ENCODE peak calls at places on chromosomes 11 and 22, in nine cellular contexts. One of them, this sample, is unnamed. For H3K9me3 and H3K4me1, the result is how much of the 10 kb centered on the place peaks cover.

GRCh38 chr11:59336176-59336575 is 22.5 kb upstream of the OR5AN1 start:
- ATAC-seq in heart left ventricle: no peak
- ATAC-seq in Panc1: no peak
- ATAC-seq in right lobe of liver: no peak
- ATAC-seq in HCT116: no peak
- ATAC-seq in CD8-positive, alpha-beta T cell: no peak
- ATAC-seq in HepG2: no peak
- ATAC-seq in pancreas: no peak
- ATAC-seq in PC-3: no peak
- ATAC-seq in this sample: no peak

GRCh38 chr11:132047167-132047566 is 676.8 kb downstream of the NTM start:
- ATAC-seq in heart left ventricle: no peak
- ATAC-seq in Panc1: no peak
- ATAC-seq in right lobe of liver: no peak
- ATAC-seq in HCT116: no peak
- ATAC-seq in CD8-positive, alpha-beta T cell: no peak
- ATAC-seq in HepG2: no peak
- ATAC-seq in pancreas: no peak
- ATAC-seq in PC-3: no peak
- ATAC-seq in this sample: no peak

GRCh38 chr11:134004406-134005197 is 47.8 kb upstream of the IGSF9B start:
- ATAC-seq in heart left ventricle: peak
- ATAC-seq in Panc1: no peak
- ATAC-seq in right lobe of liver: no peak
- ATAC-seq in HCT116: no peak
- ATAC-seq in CD8-positive, alpha-beta T cell: no peak
- ATAC-seq in HepG2: no peak
- ATAC-seq in pancreas: no peak
- ATAC-seq in PC-3: no peak
- ATAC-seq in this sample: peak

GRCh38 chr11:121473064-121473777 is 20.5 kb upstream of the SORL1-AS1 start:
- ATAC-seq in heart left ventricle: no peak
- ATAC-seq in Panc1: no peak
- ATAC-seq in right lobe of liver: no peak
- ATAC-seq in HCT116: no peak
- ATAC-seq in CD8-positive, alpha-beta T cell: no peak
- ATAC-seq in HepG2: no peak
- ATAC-seq in pancreas: no peak
- ATAC-seq in PC-3: peak
- ATAC-seq in this sample: no peak

GRCh38 chr11:47152953-47153950 is 23.4 kb downstream of the ARFGAP2 start:
- ATAC-seq in heart left ventricle: peak
- ATAC-seq in Panc1: peak
- ATAC-seq in right lobe of liver: peak
- ATAC-seq in HCT116: peak
- ATAC-seq in CD8-positive, alpha-beta T cell: peak
- ATAC-seq in HepG2: peak
- ATAC-seq in pancreas: peak
- ATAC-seq in PC-3: peak
- ATAC-seq in this sample: peak

GRCh38 chr11:73577496-73577917 is 20.4 kb downstream of the FAM168A start:
- ATAC-seq in heart left ventricle: no peak
- ATAC-seq in Panc1: no peak
- ATAC-seq in right lobe of liver: no peak
- ATAC-seq in HCT116: no peak
- ATAC-seq in CD8-positive, alpha-beta T cell: peak
- ATAC-seq in HepG2: no peak
- ATAC-seq in pancreas: no peak
- ATAC-seq in PC-3: no peak
- ATAC-seq in this sample: no peak

GRCh38 chr11:11409916-11410315 is 56.9 kb upstream of the CSNK2A3 start:
- ATAC-seq in heart left ventricle: peak
- ATAC-seq in Panc1: no peak
- ATAC-seq in right lobe of liver: no peak
- ATAC-seq in HCT116: no peak
- ATAC-seq in CD8-positive, alpha-beta T cell: no peak
- ATAC-seq in HepG2: no peak
- ATAC-seq in pancreas: no peak
- ATAC-seq in PC-3: peak
- ATAC-seq in this sample: no peak

GRCh38 chr11:33636104-33636503 is 64.5 kb downstream of the C11orf91 start:
- ATAC-seq in heart left ventricle: no peak
- ATAC-seq in Panc1: no peak
- ATAC-seq in right lobe of liver: no peak
- ATAC-seq in HCT116: no peak
- ATAC-seq in CD8-positive, alpha-beta T cell: no peak
- ATAC-seq in HepG2: no peak
- ATAC-seq in pancreas: no peak
- ATAC-seq in PC-3: no peak
- ATAC-seq in this sample: no peak

GRCh38 chr11:130246270-130246669 is 68.4 kb downstream of the ZBTB44 start:
- ATAC-seq in heart left ventricle: no peak
- ATAC-seq in Panc1: no peak
- ATAC-seq in right lobe of liver: no peak
- ATAC-seq in HCT116: no peak
- ATAC-seq in CD8-positive, alpha-beta T cell: no peak
- ATAC-seq in HepG2: no peak
- ATAC-seq in pancreas: no peak
- ATAC-seq in PC-3: no peak
- ATAC-seq in this sample: no peak

GRCh38 chr11:121500717-121501116 is 48.0 kb upstream of the SORL1-AS1 start:
- ATAC-seq in heart left ventricle: no peak
- ATAC-seq in Panc1: no peak
- ATAC-seq in right lobe of liver: no peak
- ATAC-seq in HCT116: no peak
- ATAC-seq in CD8-positive, alpha-beta T cell: no peak
- ATAC-seq in HepG2: no peak
- ATAC-seq in pancreas: no peak
- ATAC-seq in PC-3: no peak
- ATAC-seq in this sample: no peak

DNA sequence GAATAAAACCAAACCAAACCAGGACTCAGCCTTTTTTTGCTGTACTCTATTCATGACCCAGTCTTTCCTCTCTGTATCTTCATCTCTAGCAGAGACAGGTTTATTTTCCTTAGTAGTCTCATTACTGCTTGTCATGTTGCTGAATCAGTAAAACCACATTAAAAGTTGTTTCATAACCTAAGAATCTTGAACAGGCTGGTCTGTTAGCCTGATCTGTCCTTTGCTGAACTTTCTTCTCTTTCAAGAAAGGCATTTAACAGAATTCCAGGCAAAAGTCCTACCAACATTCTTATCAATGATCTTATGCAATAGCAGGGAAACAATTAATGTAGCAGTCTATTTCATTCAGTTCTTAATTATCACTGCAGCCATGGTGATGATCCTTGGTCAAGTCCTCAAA is 197.7 kb downstream of the CASP12 start:
- ATAC-seq in heart left ventricle: no peak
- ATAC-seq in Panc1: no peak
- ATAC-seq in right lobe of liver: no peak
- ATAC-seq in HCT116: no peak
- ATAC-seq in CD8-positive, alpha-beta T cell: peak
- ATAC-seq in HepG2: no peak
- ATAC-seq in pancreas: no peak
- ATAC-seq in PC-3: no peak
- ATAC-seq in this sample: no peak
- H3K9me3 ChIP-seq in heart left ventricle: under half
- H3K9me3 ChIP-seq in Panc1: under half
- H3K9me3 ChIP-seq in right lobe of liver: under half
- H3K9me3 ChIP-seq in HCT116: under half
- H3K9me3 ChIP-seq in CD8-positive, alpha-beta T cell: under half
- H3K9me3 ChIP-seq in HepG2: under half
- H3K9me3 ChIP-seq in pancreas: under half
- H3K9me3 ChIP-seq in PC-3: under half
- H3K9me3 ChIP-seq in this sample: under half

DNA sequence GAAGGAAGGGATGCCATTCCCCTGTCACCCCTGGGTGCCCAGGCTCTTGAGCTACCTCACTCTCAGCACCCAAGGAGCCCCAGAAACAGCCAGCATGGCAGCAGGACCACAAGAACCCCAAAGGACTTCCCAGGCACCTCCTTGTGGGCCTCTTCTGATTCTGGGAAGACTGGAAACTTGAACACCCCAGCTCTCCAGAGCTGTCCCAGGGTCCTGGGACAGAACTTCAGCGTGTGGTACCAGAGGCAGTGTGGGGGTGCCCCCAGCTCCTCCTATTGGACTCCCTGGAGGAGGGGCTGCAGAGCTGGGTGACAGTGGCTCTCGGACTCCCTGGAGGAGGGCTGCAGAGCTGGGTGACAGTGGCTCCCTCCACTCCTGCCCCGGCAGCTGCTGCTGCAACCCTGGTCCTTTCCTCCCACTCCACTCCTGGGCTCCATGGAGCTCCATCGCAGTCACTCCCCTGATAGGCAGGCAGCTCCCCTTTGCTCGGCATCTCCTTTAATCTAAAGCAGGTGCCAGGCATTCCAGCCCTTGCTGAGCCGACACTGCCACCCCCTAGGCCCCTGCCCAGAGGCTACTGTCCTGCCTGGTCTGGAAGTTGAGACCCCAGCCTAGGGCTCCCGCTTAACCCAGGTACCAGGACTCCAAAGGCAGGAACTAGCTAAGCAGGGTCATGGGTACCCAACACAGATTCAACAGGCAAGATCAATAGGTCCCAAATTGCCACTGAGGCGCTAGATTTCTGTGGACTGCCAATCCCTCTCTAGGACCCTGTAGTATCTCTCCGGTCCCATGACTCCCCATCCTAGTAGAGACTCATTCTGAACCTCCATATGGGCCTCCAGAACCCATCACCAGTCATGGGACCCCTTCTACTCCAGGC is 2.7 kb downstream of the BCL9L start:
- ATAC-seq in heart left ventricle: no peak
- ATAC-seq in Panc1: no peak
- ATAC-seq in right lobe of liver: no peak
- ATAC-seq in HCT116: no peak
- ATAC-seq in CD8-positive, alpha-beta T cell: no peak
- ATAC-seq in HepG2: no peak
- ATAC-seq in pancreas: no peak
- ATAC-seq in PC-3: no peak
- ATAC-seq in this sample: no peak
- H3K4me1 ChIP-seq in heart left ventricle: half or more
- H3K4me1 ChIP-seq in Panc1: half or more
- H3K4me1 ChIP-seq in right lobe of liver: under half
- H3K4me1 ChIP-seq in HCT116: half or more
- H3K4me1 ChIP-seq in CD8-positive, alpha-beta T cell: under half
- H3K4me1 ChIP-seq in HepG2: half or more
- H3K4me1 ChIP-seq in pancreas: under half
- H3K4me1 ChIP-seq in PC-3: half or more
- H3K4me1 ChIP-seq in this sample: half or more

DNA sequence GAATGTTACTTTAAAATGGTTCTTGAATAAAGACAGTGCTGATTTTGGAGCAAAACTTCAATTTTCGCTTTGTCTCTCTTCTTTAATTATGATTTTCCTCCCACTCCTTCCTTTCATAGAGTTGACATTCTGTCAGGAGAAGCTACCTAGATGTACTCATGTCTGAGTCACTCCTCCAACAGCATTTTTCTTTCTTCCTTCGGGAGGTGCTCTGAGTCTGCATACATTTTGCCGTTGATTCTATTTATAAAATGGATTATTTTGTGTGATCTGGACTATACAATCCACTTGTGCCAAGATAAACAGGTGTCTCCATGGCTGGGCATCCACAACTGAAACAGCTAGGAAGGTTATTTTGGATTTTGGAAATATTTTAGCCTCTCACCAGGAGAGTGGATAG is 588.3 kb upstream of the ANO5 start:
- ATAC-seq in heart left ventricle: no peak
- ATAC-seq in Panc1: no peak
- ATAC-seq in right lobe of liver: no peak
- ATAC-seq in HCT116: no peak
- ATAC-seq in CD8-positive, alpha-beta T cell: no peak
- ATAC-seq in HepG2: no peak
- ATAC-seq in pancreas: no peak
- ATAC-seq in PC-3: no peak
- ATAC-seq in this sample: no peak
- H3K9me3 ChIP-seq in heart left ventricle: under half
- H3K9me3 ChIP-seq in Panc1: under half
- H3K9me3 ChIP-seq in right lobe of liver: under half
- H3K9me3 ChIP-seq in HCT116: under half
- H3K9me3 ChIP-seq in CD8-positive, alpha-beta T cell: under half
- H3K9me3 ChIP-seq in HepG2: under half
- H3K9me3 ChIP-seq in pancreas: under half
- H3K9me3 ChIP-seq in PC-3: under half
- H3K9me3 ChIP-seq in this sample: under half

GRCh38 chr11:36569095-36569494 is 1.3 kb downstream of the RAG1 start:
- ATAC-seq in heart left ventricle: no peak
- ATAC-seq in Panc1: no peak
- ATAC-seq in right lobe of liver: no peak
- ATAC-seq in HCT116: no peak
- ATAC-seq in CD8-positive, alpha-beta T cell: no peak
- ATAC-seq in HepG2: no peak
- ATAC-seq in pancreas: no peak
- ATAC-seq in PC-3: no peak
- ATAC-seq in this sample: no peak
- H3K4me1 ChIP-seq in heart left ventricle: under half
- H3K4me1 ChIP-seq in Panc1: under half
- H3K4me1 ChIP-seq in right lobe of liver: under half
- H3K4me1 ChIP-seq in HCT116: under half
- H3K4me1 ChIP-seq in CD8-positive, alpha-beta T cell: under half
- H3K4me1 ChIP-seq in HepG2: under half
- H3K4me1 ChIP-seq in pancreas: under half
- H3K4me1 ChIP-seq in PC-3: under half
- H3K4me1 ChIP-seq in this sample: under half

GRCh38 chr22:48756146-48757111 is 1071.2 kb downstream of the BRD1 start:
- ATAC-seq in heart left ventricle: no peak
- ATAC-seq in Panc1: no peak
- ATAC-seq in right lobe of liver: no peak
- ATAC-seq in HCT116: no peak
- ATAC-seq in CD8-positive, alpha-beta T cell: no peak
- ATAC-seq in HepG2: no peak
- ATAC-seq in pancreas: no peak
- ATAC-seq in PC-3: no peak
- ATAC-seq in this sample: no peak
- H3K9me3 ChIP-seq in heart left ventricle: under half
- H3K9me3 ChIP-seq in Panc1: under half
- H3K9me3 ChIP-seq in right lobe of liver: under half
- H3K9me3 ChIP-seq in HCT116: under half
- H3K9me3 ChIP-seq in CD8-positive, alpha-beta T cell: under half
- H3K9me3 ChIP-seq in HepG2: under half
- H3K9me3 ChIP-seq in pancreas: under half
- H3K9me3 ChIP-seq in PC-3: under half
- H3K9me3 ChIP-seq in this sample: under half

DNA sequence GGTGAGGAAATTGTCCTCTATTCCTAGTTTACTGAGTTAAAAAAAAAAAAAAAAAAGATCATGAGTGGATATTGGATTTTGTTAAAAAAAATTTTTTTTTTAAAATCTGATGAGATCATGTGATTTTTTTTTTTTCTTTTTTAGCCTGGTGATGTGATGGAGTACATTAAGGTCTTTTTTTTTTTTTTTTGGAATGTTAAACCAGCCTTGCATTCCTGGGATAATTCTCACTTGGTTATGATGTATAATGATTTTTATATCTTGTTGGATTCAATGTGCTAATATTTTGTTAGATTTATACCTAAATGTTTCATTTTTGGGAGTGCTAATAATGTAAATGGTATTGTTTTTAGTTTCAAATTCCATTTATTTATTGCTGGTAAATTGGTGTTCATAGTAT is 43.3 kb downstream of the DDX10 start:
- ATAC-seq in heart left ventricle: no peak
- ATAC-seq in Panc1: no peak
- ATAC-seq in right lobe of liver: no peak
- ATAC-seq in HCT116: no peak
- ATAC-seq in CD8-positive, alpha-beta T cell: no peak
- ATAC-seq in HepG2: no peak
- ATAC-seq in pancreas: no peak
- ATAC-seq in PC-3: no peak
- ATAC-seq in this sample: no peak
- H3K4me1 ChIP-seq in heart left ventricle: under half
- H3K4me1 ChIP-seq in Panc1: under half
- H3K4me1 ChIP-seq in right lobe of liver: under half
- H3K4me1 ChIP-seq in HCT116: under half
- H3K4me1 ChIP-seq in CD8-positive, alpha-beta T cell: under half
- H3K4me1 ChIP-seq in HepG2: under half
- H3K4me1 ChIP-seq in pancreas: under half
- H3K4me1 ChIP-seq in PC-3: under half
- H3K4me1 ChIP-seq in this sample: under half

This sample was measured in gastroesophageal sphincter.